ENCODE peak calls at places on chromosome 1, in six cellular contexts. P, F, X, C, H and V are unnamed samples.
A peak's percentile ranks its signal among the peaks of the same experiment; 100 is the strongest.

GRCh38 chr1:107821340-107821739 is 143.6 kb downstream of the VAV3 start:
- DNase-seq in H (no peak), C (no peak), P (no peak), F (no peak), X (no peak), V (no peak)

GRCh38 chr1:6162773-6163172 is 17.3 kb downstream of the CHD5 start:
- DNase-seq in F (peak; percentile 45), H (no peak), X (no peak), P (peak; percentile 47), C (no peak), V (peak; percentile 67)

GRCh38 chr1:190759807-190760206 is 282.1 kb upstream of the BRINP3 start:
- DNase-seq in P (no peak), X (no peak), C (no peak), H (no peak), F (no peak), V (no peak)

GRCh38 chr1:208089971-208090755 is 154.0 kb downstream of the PLXNA2 start:
- DNase-seq in P (no peak), F (no peak), C (no peak), X (no peak), H (no peak), V (no peak)

GRCh38 chr1:94339229-94339927 is 78.8 kb upstream of the ABCD3 start:
- DNase-seq in H (no peak), F (no peak), P (no peak), X (no peak), C (no peak), V (no peak)

GRCh38 chr1:53122194-53122846 is 20.1 kb downstream of the SLC1A7 start:
- DNase-seq in H (no peak), C (no peak), X (no peak), P (no peak), F (no peak), V (no peak)

GRCh38 chr1:106268070-106268469 is 788.4 kb upstream of the PRMT6 start:
- DNase-seq in P (peak; percentile 40), X (no peak), C (no peak), F (no peak), H (peak; percentile 3), V (peak; percentile 10)

GRCh38 chr1:116666747-116667576 is 571 bp downstream of the IGSF3 start:
- DNase-seq in C (no peak), F (no peak), P (peak; percentile 47), H (no peak), X (no peak), V (no peak)

GRCh38 chr1:175824079-175824478 is 80.7 kb upstream of the TNR start:
- DNase-seq in P (no peak), F (peak; percentile 28), C (peak; percentile 50), H (no peak), X (no peak), V (peak; percentile 88)

GRCh38 chr1:94597701-94598100 is 56.1 kb upstream of the F3 start:
- DNase-seq in F (no peak), C (no peak), H (no peak), X (no peak), P (no peak), V (no peak)

GRCh38 chr1:52970149-52970548 is 43.1 kb downstream of the SCP2 start:
- DNase-seq in P (peak; percentile 14), H (peak; percentile 44), X (no peak), F (no peak), C (no peak), V (peak; percentile 38)

GRCh38 chr1:174448531-174448883 is 743 bp downstream of the GPR52 start:
- DNase-seq in C (no peak), P (no peak), F (no peak), X (no peak), H (no peak), V (no peak)

GRCh38 chr1:151059342-151060240 is at the start of gene CDC42SE1:
- DNase-seq in P (peak; percentile 93), C (no peak), X (peak; percentile 51), F (peak; percentile 85), H (peak; percentile 67), V (peak; percentile 86)

GRCh38 chr1:231000639-231001038 is 21.7 kb downstream of the ARV1 start:
- DNase-seq in X (no peak), H (no peak), P (no peak), F (no peak), C (no peak), V (no peak)

GRCh38 chr1:199335496-199335895 is 692.0 kb upstream of the NR5A2 start:
- DNase-seq in P (no peak), C (no peak), H (no peak), X (no peak), F (no peak), V (no peak)

GRCh38 chr1:156144747-156145146 is 8.6 kb upstream of the SEMA4A start:
- DNase-seq in H (no peak), X (no peak), C (no peak), F (no peak), P (no peak), V (no peak)

GRCh38 chr1:52060822-52061221 is 4.7 kb downstream of the BTF3L4 start:
- DNase-seq in X (no peak), C (no peak), H (no peak), P (no peak), F (no peak), V (no peak)

GRCh38 chr1:80882552-80882951 is 918.2 kb upstream of the ADGRL2 start:
- DNase-seq in F (no peak), H (peak; percentile 72), P (no peak), X (no peak), C (no peak), V (no peak)

GRCh38 chr1:185404864-185405568 is 88.0 kb upstream of the IVNS1ABP start:
- DNase-seq in F (no peak), C (no peak), X (no peak), P (no peak), H (no peak), V (no peak)
- TF ChIP-seq SP1 in F (no peak), C (no peak), X (no peak), P (no peak), H (no peak), V (no peak)

GRCh38 chr1:166933633-166934032 is 41.7 kb downstream of the ILDR2 start:
- DNase-seq in X (no peak), F (no peak), C (no peak), H (no peak), P (no peak), V (no peak)
- TF ChIP-seq SP1 in X (no peak), F (no peak), C (no peak), H (no peak), P (no peak), V (no peak)

GRCh38 chr1:37242501-37242900 is 208.2 kb upstream of the GRIK3 start:
- DNase-seq in X (no peak), C (no peak), P (no peak), H (no peak), F (no peak), V (no peak)

GRCh38 chr1:37243368-37244082 is 209.2 kb upstream of the GRIK3 start:
- DNase-seq in P (no peak), F (no peak), C (no peak), H (no peak), X (no peak), V (no peak)

GRCh38 chr1:37246631-37247030 is 212.3 kb upstream of the GRIK3 start:
- DNase-seq in P (no peak), H (no peak), X (no peak), C (no peak), F (no peak), V (no peak)

GRCh38 chr1:37244815-37245214 is 210.5 kb upstream of the GRIK3 start:
- DNase-seq in X (no peak), P (no peak), H (no peak), C (no peak), F (no peak), V (no peak)

GRCh38 chr1:37244083-37244480 is 209.8 kb upstream of the GRIK3 start:
- DNase-seq in P (no peak), C (no peak), X (no peak), H (no peak), F (no peak), V (no peak)
- TF ChIP-seq SP1 in P (no peak), C (no peak), X (no peak), H (no peak), F (no peak), V (no peak)

GRCh38 chr1:54970901-54971300 is 9.5 kb upstream of the TMEM61 start:
- DNase-seq in H (no peak), P (no peak), X (no peak), F (no peak), C (no peak), V (no peak)
- TF ChIP-seq SP1 in H (no peak), P (no peak), X (no peak), F (no peak), C (no peak), V (no peak)

GRCh38 chr1:221637641-221638041 is 104.2 kb downstream of the DUSP10 start:
- DNase-seq in P (no peak), H (no peak), X (no peak), C (no peak), F (no peak), V (no peak)
- TF ChIP-seq SP1 in P (no peak), H (no peak), X (no peak), C (no peak), F (no peak), V (no peak)

DNA sequence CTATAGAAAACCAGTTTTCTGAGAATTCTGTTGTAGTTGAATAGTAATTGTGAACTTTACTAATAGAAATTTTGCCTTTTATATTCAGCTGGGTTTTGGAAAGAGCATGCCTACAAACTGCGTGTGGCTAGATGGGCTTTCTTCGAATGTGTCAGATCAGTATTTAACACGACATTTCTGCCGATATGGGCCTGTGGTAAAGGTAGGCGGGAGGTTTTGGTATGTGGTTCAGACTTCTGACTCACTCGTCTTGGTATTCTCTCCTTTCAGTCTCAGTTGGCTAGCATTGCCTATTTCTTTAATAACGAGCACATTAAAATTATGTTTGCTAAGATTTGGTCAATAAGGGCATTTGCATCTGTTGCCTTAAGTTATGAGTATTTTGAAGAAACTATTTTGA is 56.6 kb downstream of the ZBTB17 start:
- DNase-seq in H (no peak), C (no peak), F (no peak), X (no peak), P (no peak), V (no peak)
- TF ChIP-seq SP1 in H (no peak), C (no peak), F (no peak), X (no peak), P (no peak), V (no peak)